ENCODE peak calls at places on chromosomes 1 and 21, in five cellular contexts. W is fibroblast of the aortic adventitia, H is heart left ventricle, P is epithelial cell of esophagus, A is fibroblast of pulmonary artery. M is an unnamed sample.

GRCh38 chr21:27143476-27143875 is 176.6 kb upstream of the ADAMTS5 start:
- DNase-seq in A (no peak), H (peak), P (no peak), W (no peak), M (no peak)

GRCh38 chr1:241841661-241842060 is 6.3 kb upstream of the EXO1 start:
- DNase-seq in H (no peak), W (no peak), A (no peak), P (no peak), M (no peak)

GRCh38 chr1:22163137-22163536 is 20.2 kb upstream of the WNT4 start:
- DNase-seq in H (no peak), A (no peak), W (no peak), P (no peak), M (no peak)

GRCh38 chr1:235022341-235023196 is 106.1 kb downstream of the TOMM20 start:
- DNase-seq in P (no peak), A (peak), H (no peak), W (peak), M (no peak)

GRCh38 chr1:36571106-36571505 is 88.4 kb upstream of the CSF3R start:
- DNase-seq in A (no peak), W (no peak), P (no peak), H (no peak), M (no peak)

GRCh38 chr1:13948396-13948795 is 248.4 kb downstream of the PRDM2 start:
- DNase-seq in A (no peak), H (no peak), P (no peak), W (no peak), M (no peak)

GRCh38 chr1:154657547-154657946 is 49.6 kb upstream of the ADAR start:
- DNase-seq in P (no peak), H (no peak), W (no peak), A (no peak), M (no peak)

GRCh38 chr1:175514309-175515001 is 228.9 kb downstream of the TNR start:
- DNase-seq in A (peak), W (no peak), H (no peak), P (no peak), M (peak)

GRCh38 chr1:24699628-24700027 is 45.6 kb upstream of the CLIC4 start:
- DNase-seq in P (no peak), W (no peak), H (no peak), A (no peak), M (no peak)

GRCh38 chr1:18970762-18971161 is 14.3 kb upstream of the IFFO2 start:
- DNase-seq in P (peak), W (no peak), A (no peak), H (no peak), M (no peak)

GRCh38 chr1:200888349-200888838 is 6.3 kb upstream of the INAVA start:
- DNase-seq in W (no peak), H (no peak), A (peak), P (peak), M (no peak)

GRCh38 chr1:24452922-24453481 is 37.4 kb downstream of the NIPAL3 start:
- DNase-seq in W (no peak), H (no peak), A (no peak), P (no peak), M (no peak)

GRCh38 chr1:226738421-226738994 is 574 bp downstream of the ITPKB start:
- DNase-seq in W (peak), H (peak), A (peak), P (peak), M (peak)

GRCh38 chr1:115282825-115283224 is 55.2 kb downstream of the NGF start:
- DNase-seq in W (peak), A (peak), H (peak), P (no peak), M (peak)

GRCh38 chr1:102872526-102872925 is 235.8 kb downstream of the COL11A1 start:
- DNase-seq in P (no peak), W (no peak), A (no peak), H (no peak), M (no peak)

GRCh38 chr1:102875756-102876155 is 232.6 kb downstream of the COL11A1 start:
- DNase-seq in P (peak), H (no peak), W (no peak), A (no peak), M (no peak)

GRCh38 chr1:102872097-102872496 is 236.2 kb downstream of the COL11A1 start:
- DNase-seq in W (no peak), H (no peak), A (no peak), P (no peak), M (no peak)
- TF ChIP-seq CTCF in W (no peak), H (no peak), A (no peak), P (no peak), M (no peak)

GRCh38 chr21:34074283-34075098 is 1.1 kb downstream of the MRPS6 start:
- DNase-seq in A (peak), H (no peak), W (peak), P (peak), M (no peak)

GRCh38 chr21:34073032-34073748 is at the start of the genes MRPS6 and SLC5A3:
- DNase-seq in H (peak), W (peak), A (peak), P (peak), M (peak)

GRCh38 chr21:34073749-34074282 is 438 bp downstream of the MRPS6 start:
- DNase-seq in A (peak), H (peak), W (no peak), P (peak), M (peak)

GRCh38 chr21:34071683-34072082 is 1.7 kb upstream of the MRPS6 start:
- DNase-seq in W (no peak), H (no peak), P (no peak), A (no peak), M (no peak)

DNA sequence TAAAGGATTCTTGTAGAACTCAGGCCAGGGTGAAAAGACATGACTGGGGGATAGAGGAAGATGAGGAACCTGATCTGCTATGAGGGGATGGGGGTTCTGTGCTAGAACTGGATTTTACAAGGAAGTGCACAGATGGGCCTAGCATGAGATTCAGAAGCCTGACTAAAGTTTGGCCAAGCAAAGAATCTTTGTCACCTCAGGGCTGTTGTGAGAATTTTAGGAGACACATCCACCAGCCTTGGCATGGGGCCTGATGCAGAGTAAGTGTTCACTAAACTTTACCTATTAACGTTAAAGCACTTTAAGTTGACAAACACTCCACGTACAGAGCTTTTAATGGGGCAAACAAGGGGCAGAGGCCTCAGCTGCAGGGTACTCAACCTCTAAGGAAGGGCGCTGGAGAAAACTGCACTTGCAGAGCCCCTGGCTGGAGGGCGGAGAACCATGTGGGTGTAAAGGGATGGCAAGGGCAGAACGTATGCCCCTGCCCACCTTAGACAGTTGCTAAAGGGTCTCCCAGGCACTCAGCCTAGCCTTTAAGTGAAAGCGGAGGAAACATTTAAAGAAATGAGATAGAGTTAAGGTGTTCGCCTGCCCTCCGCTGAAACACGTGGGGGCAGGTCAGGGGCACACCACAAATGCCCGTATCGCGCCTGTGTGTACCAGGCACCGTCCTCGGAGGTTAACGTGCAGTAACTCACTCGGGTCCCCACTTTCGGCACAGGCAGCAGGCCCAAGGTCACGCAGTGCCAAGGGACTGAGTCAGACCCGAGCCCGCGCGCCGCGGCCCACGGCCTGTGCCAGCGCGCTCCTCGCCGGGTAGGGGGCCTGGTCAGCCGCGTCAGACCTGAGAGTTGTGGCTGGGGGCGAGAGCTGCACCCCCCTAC is 990 bp upstream of the MRPS6 start:
- DNase-seq in P (peak), H (peak), W (no peak), A (no peak), M (peak)
- H3K4me3 ChIP-seq in P (peak), H (peak), W (peak), A (peak), M (peak)

DNA sequence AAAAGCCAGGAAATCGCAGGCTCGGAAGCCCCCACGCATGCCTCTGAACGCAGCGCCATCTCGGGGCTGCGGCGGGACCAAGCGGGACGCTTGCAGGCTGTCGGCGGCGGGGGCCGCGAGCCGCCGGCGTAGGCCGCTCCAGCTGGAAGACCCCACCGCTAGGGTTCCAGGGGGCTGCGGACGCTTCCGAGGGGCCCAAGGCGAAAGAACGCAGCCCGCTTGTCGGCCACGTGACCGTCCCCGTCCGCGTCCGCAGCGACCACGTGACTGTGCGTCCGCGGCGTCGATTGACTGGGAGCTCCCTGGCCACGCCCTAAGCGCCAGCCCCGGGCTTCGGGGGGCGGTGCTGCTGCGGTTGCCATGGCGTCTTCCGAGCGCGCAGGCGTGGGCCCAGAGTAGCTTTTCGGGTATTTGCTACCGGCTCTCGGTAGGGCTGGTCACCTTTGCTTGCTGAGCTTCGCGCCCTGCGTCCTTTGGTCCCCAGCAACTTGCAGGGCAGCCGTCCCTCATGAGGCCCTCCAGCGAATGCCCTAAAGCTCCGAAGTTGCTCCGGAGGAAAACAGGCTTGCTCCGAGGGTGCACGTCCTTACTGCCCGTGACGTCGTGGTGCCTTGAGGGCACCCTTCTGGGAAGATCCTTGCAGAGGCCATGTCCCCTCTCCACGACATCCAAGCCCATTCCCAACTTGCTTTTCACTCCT is 197.2 kb downstream of the DYRK1A start:
- DNase-seq in A (peak), W (peak), P (peak), H (peak), M (peak)
- TF ChIP-seq CTCF in A (peak), W (peak), P (peak), H (no peak), M (peak)

GRCh38 chr21:43812139-43812821 is 22.9 kb downstream of the RRP1 start:
- DNase-seq in H (no peak), W (peak), A (no peak), P (peak), M (peak)
- H3K4me3 ChIP-seq in H (no peak), W (no peak), A (no peak), P (peak), M (peak)

DNA sequence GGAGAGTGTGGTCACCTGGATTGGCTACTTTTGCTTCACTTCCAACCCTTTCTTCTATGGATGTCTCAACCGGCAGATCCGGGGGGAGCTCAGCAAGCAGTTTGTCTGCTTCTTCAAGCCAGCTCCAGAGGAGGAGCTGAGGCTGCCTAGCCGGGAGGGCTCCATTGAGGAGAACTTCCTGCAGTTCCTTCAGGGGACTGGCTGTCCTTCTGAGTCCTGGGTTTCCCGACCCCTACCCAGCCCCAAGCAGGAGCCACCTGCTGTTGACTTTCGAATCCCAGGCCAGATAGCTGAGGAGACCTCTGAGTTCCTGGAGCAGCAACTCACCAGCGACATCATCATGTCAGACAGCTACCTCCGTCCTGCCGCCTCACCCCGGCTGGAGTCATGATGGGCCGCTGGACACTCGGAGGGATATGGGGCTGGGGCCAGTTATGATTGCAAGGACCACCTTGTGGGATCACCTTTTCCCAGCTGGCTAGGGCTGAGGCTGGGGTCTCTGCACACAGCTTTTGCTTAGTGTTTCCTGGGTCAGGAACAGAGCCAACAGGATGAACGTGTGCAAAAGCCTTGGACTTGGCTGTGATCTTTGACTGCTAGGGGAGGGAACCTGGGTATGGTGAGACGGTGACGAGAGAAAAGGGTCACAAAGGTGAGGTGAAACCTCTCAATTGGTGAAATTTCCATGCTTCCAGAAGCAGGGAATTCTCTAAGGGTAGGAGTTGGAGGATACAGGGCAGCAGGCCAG is 4.3 kb upstream of the GNAI3 start:
- DNase-seq in P (no peak), W (no peak), H (no peak), A (no peak), M (no peak)
- TF ChIP-seq CTCF in P (no peak), W (no peak), H (no peak), A (no peak), M (no peak)

DNA sequence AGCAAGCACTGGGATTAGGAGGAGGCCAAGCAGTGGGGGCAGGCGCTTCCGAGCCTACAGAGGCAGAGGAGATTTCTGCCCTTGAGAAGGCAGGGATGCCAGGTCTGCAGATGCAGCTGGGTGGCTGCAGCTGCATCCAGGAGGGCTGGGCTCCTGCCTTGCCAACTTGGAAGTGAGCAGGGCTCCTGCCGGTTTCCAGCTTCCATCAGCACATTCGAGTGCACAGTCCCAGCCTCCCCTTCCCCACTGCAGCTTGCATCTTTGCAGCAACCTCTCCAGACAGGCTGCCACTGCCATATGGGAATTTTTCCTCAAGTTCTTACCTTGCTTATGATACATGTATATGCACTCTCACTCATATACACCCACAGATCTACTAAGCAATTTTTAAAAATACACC is 1234.3 kb upstream of the B3GALT2 start:
- DNase-seq in A (no peak), W (no peak), P (no peak), H (no peak), M (no peak)
- H3K4me3 ChIP-seq in A (no peak), W (no peak), P (no peak), H (no peak), M (no peak)

GRCh38 chr1:35451125-35451528 is 106.1 kb downstream of the KIAA0319L start:
- DNase-seq in W (peak), H (peak), A (peak), P (peak), M (peak)

GRCh38 chr1:35449334-35450008 is 107.7 kb downstream of the KIAA0319L start:
- DNase-seq in P (peak), W (peak), H (no peak), A (peak), M (peak)

GRCh38 chr1:35454175-35454574 is 103.0 kb downstream of the KIAA0319L start:
- DNase-seq in A (no peak), W (no peak), P (no peak), H (no peak), M (no peak)

GRCh38 chr1:35454616-35455015 is 102.6 kb downstream of the KIAA0319L start:
- DNase-seq in W (peak), A (peak), P (peak), H (no peak), M (peak)

GRCh38 chr1:35452086-35452485 is 105.1 kb downstream of the KIAA0319L start:
- DNase-seq in P (peak), H (no peak), W (peak), A (peak), M (peak)
- TF ChIP-seq CTCF in P (peak), H (no peak), W (peak), A (peak), M (peak)

GRCh38 chr1:151282883-151283725 is 1.0 kb downstream of the ZNF687 start:
- DNase-seq in H (peak), P (peak), W (no peak), A (no peak), M (no peak)
- H3K4me3 ChIP-seq in H (peak), P (peak), W (peak), A (peak), M (peak)

M was measured in AG10803.